ENCODE peak calls at places on chromosomes 5 and 9, in ten cellular contexts. Z is BJ, O is fibroblast of mammary gland, I is left ventricle myocardium inferior, S is sigmoid colon, L is dorsolateral prefrontal cortex, F is brain microvascular endothelial cell, X is stomach, P is epithelial cell of esophagus, R is heart left ventricle. V is an unnamed sample.

GRCh38 chr5:59773286-59773685 is 120.2 kb downstream of the PDE4D start:
- DNase-seq in Z (no peak), O (no peak), I (no peak), S (no peak), L (no peak), F (no peak), X (no peak), P (peak; percentile 82), R (no peak), V (no peak)

GRCh38 chr5:143110591-143110990 is 292.9 kb downstream of the NR3C1 start:
- DNase-seq in Z (no peak), O (peak; percentile 18), I (no peak), S (no peak), L (no peak), F (no peak), X (no peak), P (peak; percentile 21), R (no peak), V (no peak)

GRCh38 chr5:107539163-107539445 is 131.6 kb downstream of the EFNA5 start:
- DNase-seq in Z (no peak), O (no peak), I (no peak), S (no peak), L (no peak), F (no peak), X (no peak), P (no peak), R (no peak), V (no peak)

GRCh38 chr5:8907168-8907868 is 638.6 kb downstream of the SEMA5A start:
- DNase-seq in Z (peak; percentile 68), O (peak; percentile 87), I (no peak), S (no peak), L (no peak), F (peak; percentile 13), X (no peak), P (peak; percentile 82), R (no peak), V (peak; percentile 36)

GRCh38 chr5:145463634-145464033 is 371.5 kb downstream of the PRELID2 start:
- DNase-seq in Z (no peak), O (peak; percentile 47), I (no peak), S (no peak), L (no peak), F (peak; percentile 22), X (no peak), P (peak; percentile 33), R (no peak), V (no peak)

GRCh38 chr9:78149738-78150291 is 86.1 kb upstream of the CEP78 start:
- DNase-seq in Z (no peak), O (no peak), I (no peak), S (no peak), L (no peak), F (no peak), X (no peak), P (no peak), R (no peak), V (no peak)

GRCh38 chr5:179171251-179171815 is 111.2 kb downstream of the ZNF354C start:
- DNase-seq in Z (no peak), O (no peak), I (no peak), S (no peak), L (no peak), F (no peak), X (no peak), P (no peak), R (peak; percentile 7), V (no peak)

GRCh38 chr5:77991084-77991483 is 214.9 kb upstream of the TBCA start:
- DNase-seq in Z (no peak), O (no peak), I (no peak), S (no peak), L (no peak), F (no peak), X (no peak), P (no peak), R (no peak), V (no peak)

GRCh38 chr9:37496020-37496419 is 10.3 kb downstream of the POLR1E start:
- DNase-seq in Z (no peak), O (no peak), I (no peak), S (no peak), L (no peak), F (no peak), X (no peak), P (no peak), R (no peak), V (no peak)

GRCh38 chr9:4335631-4336030 is 35.8 kb upstream of the GLIS3 start:
- DNase-seq in Z (no peak), O (no peak), I (no peak), S (no peak), L (no peak), F (no peak), X (no peak), P (no peak), R (no peak), V (no peak)

GRCh38 chr9:20495133-20495532 is 127.2 kb downstream of the MLLT3 start:
- DNase-seq in Z (no peak), O (no peak), I (no peak), S (no peak), L (no peak), F (peak; percentile 49), X (no peak), P (no peak), R (no peak), V (no peak)

GRCh38 chr5:38591450-38591849 is 35.0 kb upstream of the LIFR start:
- DNase-seq in Z (no peak), O (peak; percentile 30), I (no peak), S (no peak), L (no peak), F (no peak), X (no peak), P (no peak), R (no peak), V (no peak)

GRCh38 chr9:37929441-37929895 is 25.5 kb upstream of the SLC25A51 start:
- DNase-seq in Z (no peak), O (peak; percentile 55), I (no peak), S (no peak), L (no peak), F (peak; percentile 74), X (no peak), P (peak; percentile 79), R (no peak), V (peak; percentile 59)

GRCh38 chr5:135553688-135554462 is 18.1 kb upstream of the NEUROG1 start:
- DNase-seq in Z (no peak), O (peak; percentile 40), I (no peak), S (no peak), L (no peak), F (peak; percentile 21), X (peak; percentile 40), P (peak; percentile 69), R (no peak), V (no peak)

GRCh38 chr5:37111426-37112382 is 137.5 kb downstream of the CPLANE1 start:
- DNase-seq in Z (no peak), O (no peak), I (no peak), S (no peak), L (no peak), F (no peak), X (no peak), P (no peak), R (no peak), V (no peak)

GRCh38 chr9:89952401-89952800 is 347.6 kb downstream of the GADD45G start:
- DNase-seq in Z (no peak), O (peak; percentile 88), I (no peak), S (no peak), L (no peak), F (peak; percentile 1), X (no peak), P (peak; percentile 54), R (no peak), V (peak; percentile 12)

GRCh38 chr5:81579525-81579924 is 171.4 kb downstream of the SSBP2 start:
- DNase-seq in Z (no peak), O (peak; percentile 30), I (no peak), S (no peak), L (no peak), F (no peak), X (no peak), P (peak; percentile 20), R (no peak), V (no peak)

GRCh38 chr5:147382776-147383175 is 127.1 kb downstream of the DPYSL3 start:
- DNase-seq in Z (no peak), O (peak; percentile 22), I (no peak), S (no peak), L (no peak), F (no peak), X (no peak), P (no peak), R (no peak), V (no peak)
- H3K4me3 ChIP-seq in Z (peak overlapping the region; percentile 48), O (peak overlapping the region; percentile 45), I (peak overlapping the region; percentile 60), S (peak overlapping the region; percentile 39), L (peak overlapping the region; percentile 35), F (peak overlapping the region; percentile 12), X (no peak overlapping the region), P (no peak overlapping the region), R (peak overlapping the region; percentile 32), V (peak overlapping the region; percentile 8)

GRCh38 chr5:64505769-64506566 is at the start of gene RGS7BP:
- DNase-seq in Z (no peak), O (peak; percentile 4), I (peak; percentile 40), S (no peak), L (peak; percentile 73), F (peak; percentile 24), X (peak; percentile 29), P (peak; percentile 48), R (peak; percentile 48), V (no peak)
- TF ChIP-seq CTCF in Z (peak; percentile 6), O (no peak), I (peak; percentile 55), S (no peak), L (no peak), F (no peak), X (no peak), P (no peak), R (no peak), V (no peak)

DNA sequence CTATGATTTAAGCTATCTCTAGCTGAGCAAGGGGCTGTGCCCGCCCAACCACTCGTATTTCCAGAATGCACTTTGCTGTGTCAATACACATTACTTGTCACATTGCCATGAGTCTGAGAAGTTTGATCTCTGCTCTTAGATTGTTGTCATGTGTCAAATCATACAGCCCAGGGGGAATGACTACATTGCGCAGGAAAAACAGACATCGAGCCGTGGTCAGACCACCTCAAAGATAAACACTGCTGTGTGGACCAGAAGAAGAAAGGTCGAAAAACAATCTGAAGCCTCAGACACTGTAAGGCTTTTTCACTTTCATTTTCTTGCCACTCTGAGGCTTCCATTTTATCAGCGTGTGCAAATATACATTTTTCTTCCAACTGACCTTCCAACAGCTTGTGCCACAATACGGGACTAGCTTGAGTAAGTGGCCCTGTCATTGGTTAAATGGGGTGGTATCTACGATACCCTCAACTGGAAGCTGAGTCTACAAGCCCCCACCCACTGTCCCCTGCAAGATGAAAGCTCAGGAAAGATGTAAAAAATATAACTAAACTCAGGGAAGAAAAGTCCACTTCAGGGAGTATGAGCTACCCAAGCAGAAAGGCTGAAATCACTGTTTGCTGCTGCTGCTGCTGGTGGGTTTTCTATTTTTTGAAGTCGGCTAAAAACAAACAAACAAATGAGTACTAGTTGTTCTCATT is 603.0 kb downstream of the BNC2 start:
- DNase-seq in Z (no peak), O (peak; percentile 83), I (no peak), S (no peak), L (no peak), F (peak; percentile 77), X (peak; percentile 51), P (no peak), R (no peak), V (no peak)
- H3K4me3 ChIP-seq in Z (no peak overlapping the region), O (peak overlapping the region; percentile 19), I (peak overlapping the region; percentile 45), S (peak overlapping the region; percentile 34), L (no peak overlapping the region), F (peak overlapping the region; percentile 43), X (peak overlapping the region; percentile 26), P (no peak overlapping the region), R (no peak overlapping the region), V (no peak overlapping the region)

DNA sequence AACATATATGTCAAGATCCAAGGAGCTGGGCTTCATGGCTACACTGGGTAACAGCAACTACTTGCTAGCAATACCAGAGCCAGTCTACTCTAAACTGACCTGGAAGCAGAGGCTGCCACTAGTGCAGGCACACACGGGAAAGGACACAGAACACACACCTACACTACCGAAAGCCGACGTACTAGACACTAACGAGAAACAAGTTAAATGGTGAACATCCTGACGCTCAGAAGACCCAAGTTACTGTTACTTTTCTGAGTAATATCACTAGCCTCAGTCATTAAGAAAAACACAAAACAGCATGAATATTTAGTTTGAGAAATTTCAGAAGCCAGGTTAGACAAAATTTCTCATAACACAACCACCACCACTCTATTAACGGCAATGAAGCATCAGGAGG is 44.6 kb downstream of the CAMSAP1 start:
- DNase-seq in Z (no peak), O (no peak), I (no peak), S (no peak), L (no peak), F (no peak), X (no peak), P (no peak), R (no peak), V (no peak)
- TF ChIP-seq CTCF in Z (no peak), O (no peak), I (no peak), S (no peak), L (no peak), F (no peak), X (no peak), P (no peak), R (no peak), V (no peak)